ENCODE peak calls at places on chromosome 2, in six cellular contexts. K is activated naive CD8-positive, alpha-beta T cell treated with anti-CD3 and anti-CD28 coated beads, Interleukin-2, amount 50 U/mL, for 16 hours; T is ovary; B is stimulated activated CD8-positive, alpha-beta memory T cell treated with anti-CD3 and anti-CD28 coated beads, Interleukin-15, amount 100 ng/mL, for 24 hours; J is activated naive CD4-positive, alpha-beta T cell treated with anti-CD3 and anti-CD28 coated beads, Interleukin-2, amount 10 ng/mL, durations not matched to agents 7 days and 5 days; Z is effector CD4-positive, alpha-beta T cell. N is an unnamed sample.

GRCh38 chr2:226048625-226049024 is 649.1 kb downstream of the NYAP2 start:
- DNase-seq in Z (no peak), K (no peak), B (no peak), J (no peak), T (no peak), N (no peak)

GRCh38 chr2:201777043-201777442 is 3.7 kb downstream of the ALS2 start:
- DNase-seq in B (no peak), Z (no peak), K (no peak), J (no peak), T (no peak), N (no peak)

GRCh38 chr2:196170681-196171247 is 614 bp downstream of the STK17B start:
- DNase-seq in T (no peak), K (no peak), J (peak; percentile 60), Z (peak; percentile 38), B (no peak), N (no peak)

GRCh38 chr2:44005831-44006230 is 10.0 kb upstream of the LRPPRC start:
- DNase-seq in B (no peak), Z (no peak), J (no peak), T (no peak), K (no peak), N (no peak)

GRCh38 chr2:85937069-85937439 is 48.3 kb upstream of the ST3GAL5 start:
- DNase-seq in K (no peak), Z (no peak), B (no peak), J (no peak), T (no peak), N (no peak)

GRCh38 chr2:223959688-223960087 is 2.4 kb downstream of the MRPL44 start:
- DNase-seq in B (no peak), K (no peak), T (no peak), J (no peak), Z (no peak), N (no peak)

GRCh38 chr2:27162151-27163121 is 13.6 kb downstream of the TCF23 start:
- DNase-seq in K (no peak), B (no peak), T (no peak), Z (no peak), J (no peak), N (no peak)

GRCh38 chr2:18161681-18162080 is 283.2 kb downstream of the KCNS3 start:
- DNase-seq in Z (no peak), J (no peak), B (no peak), T (no peak), K (no peak), N (no peak)

GRCh38 chr2:217851191-217852020 is 151.4 kb downstream of the TNS1 start:
- DNase-seq in K (no peak), Z (no peak), B (no peak), T (peak; percentile 64), J (no peak), N (no peak)

GRCh38 chr2:109264595-109265328 is 135.8 kb downstream of the SH3RF3 start:
- DNase-seq in Z (no peak), B (no peak), J (no peak), K (no peak), T (peak; percentile 63), N (no peak)

GRCh38 chr2:11102956-11103860 is 52.1 kb upstream of the SLC66A3 start:
- DNase-seq in J (no peak), B (no peak), Z (no peak), K (no peak), T (no peak), N (no peak)

GRCh38 chr2:13745324-13745723 is 887.2 kb upstream of the LRATD1 start:
- DNase-seq in J (no peak), B (no peak), K (no peak), Z (no peak), T (no peak), N (no peak)

GRCh38 chr2:215828528-215829184 is 184.7 kb downstream of the MREG start:
- DNase-seq in B (no peak), J (peak; percentile 63), Z (no peak), T (peak; percentile 37), K (no peak), N (no peak)

GRCh38 chr2:175008801-175009495 is 3.8 kb upstream of the CHN1 start:
- DNase-seq in T (no peak), K (no peak), J (no peak), B (no peak), Z (no peak), N (no peak)

GRCh38 chr2:46836295-46837111 is 79.1 kb downstream of the MCFD2 start:
- DNase-seq in Z (no peak), T (no peak), B (no peak), J (no peak), K (no peak), N (no peak)

GRCh38 chr2:85768713-85769112 is 14.9 kb downstream of the ATOH8 start:
- DNase-seq in B (no peak), T (peak; percentile 85), J (no peak), K (no peak), Z (no peak), N (no peak)

GRCh38 chr2:12715878-12716249 is 872 bp upstream of the TRIB2 start:
- DNase-seq in J (peak; percentile 90), B (peak; percentile 46), Z (peak; percentile 74), T (peak; percentile 81), K (peak; percentile 57), N (no peak)

GRCh38 chr2:216504376-216504762 is 5.7 kb downstream of the RPL37A start:
- DNase-seq in J (no peak), B (no peak), K (no peak), T (no peak), Z (no peak), N (no peak)

GRCh38 chr2:72136349-72136748 is 11.3 kb downstream of the CYP26B1 start:
- DNase-seq in Z (no peak), J (no peak), K (no peak), T (no peak), B (no peak), N (no peak)

GRCh38 chr2:216447293-216447692 is 35.0 kb downstream of the SMARCAL1 start:
- DNase-seq in B (no peak), T (no peak), K (no peak), Z (no peak), J (no peak), N (no peak)

GRCh38 chr2:39370101-39370500 is 67.0 kb downstream of the MAP4K3 start:
- DNase-seq in Z (no peak), B (no peak), J (no peak), T (no peak), K (no peak), N (no peak)

N was measured in cortex of kidney.